ENCODE peak calls at places on chromosomes 1 and 21, in six cellular contexts. Y is stimulated activated CD4-positive, alpha-beta T cell treated with anti-CD3 and anti-CD28 coated beads, TNF-alpha, amount 100 ng/mL, for 48 hours; B is SJSA1; Z is tibial nerve; L is K562; V is psoas muscle. C is an unnamed sample.

GRCh38 chr1:61254629-61255323 is 172.4 kb downstream of the NFIA start:
- DNase-seq in Y (no peak), B (no peak), Z (peak), L (no peak), V (no peak), C (no peak)

GRCh38 chr1:210252621-210253041 is 20.0 kb downstream of the SERTAD4 start:
- DNase-seq in Y (no peak), B (no peak), Z (no peak), L (no peak), V (no peak), C (no peak)

GRCh38 chr1:68459796-68460195 is 10.0 kb upstream of the RPE65 start:
- DNase-seq in Y (no peak), B (no peak), Z (no peak), L (no peak), V (no peak), C (peak)

GRCh38 chr1:110328274-110328673 is 10.9 kb upstream of the RBM15 start:
- DNase-seq in Y (no peak), B (no peak), Z (no peak), L (no peak), V (no peak), C (peak)

GRCh38 chr1:111559736-111560279 is 56.4 kb upstream of the ADORA3 start:
- DNase-seq in Y (no peak), B (no peak), Z (no peak), L (no peak), V (no peak), C (peak)

GRCh38 chr21:44352253-44352860 is 1.1 kb upstream of the TRPM2 start:
- DNase-seq in Y (no peak), B (no peak), Z (no peak), L (no peak), V (no peak), C (no peak)

GRCh38 chr1:58785424-58786058 is 1.7 kb upstream of the JUN start:
- DNase-seq in Y (no peak), B (peak), Z (peak), L (no peak), V (peak), C (peak)

GRCh38 chr1:233268389-233269022 is 27.0 kb downstream of the PCNX2 start:
- DNase-seq in Y (no peak), B (no peak), Z (no peak), L (no peak), V (no peak), C (no peak)

GRCh38 chr1:7580923-7581753 is 190.0 kb upstream of the VAMP3 start:
- DNase-seq in Y (no peak), B (no peak), Z (no peak), L (no peak), V (no peak), C (no peak)

GRCh38 chr1:188269956-188270355 is 1441.2 kb downstream of the PLA2G4A start:
- DNase-seq in Y (no peak), B (no peak), Z (no peak), L (no peak), V (no peak), C (no peak)

GRCh38 chr1:67766117-67766978 is 66.9 kb downstream of the GNG12 start:
- DNase-seq in Y (no peak), B (peak), Z (peak), L (peak), V (peak), C (peak)

GRCh38 chr1:113536182-113536780 is 146.0 kb downstream of the MAGI3 start:
- DNase-seq in Y (no peak), B (no peak), Z (no peak), L (no peak), V (no peak), C (no peak)

GRCh38 chr1:91730781-91731732 is 154.9 kb downstream of the TGFBR3 start:
- DNase-seq in Y (peak), B (peak), Z (peak), L (peak), V (peak), C (peak)

GRCh38 chr1:164756741-164757140 is 197.8 kb downstream of the PBX1 start:
- DNase-seq in Y (no peak), B (no peak), Z (no peak), L (no peak), V (no peak), C (no peak)

GRCh38 chr21:45580576-45581321 is 38.5 kb upstream of the SLC19A1 start:
- DNase-seq in Y (no peak), B (peak), Z (no peak), L (no peak), V (no peak), C (no peak)

GRCh38 chr1:22048351-22049192 is 3.9 kb upstream of the CDC42 start:
- DNase-seq in Y (peak), B (no peak), Z (no peak), L (peak), V (no peak), C (no peak)

GRCh38 chr1:78333426-78334012 is 157.3 kb upstream of the PTGFR start:
- DNase-seq in Y (no peak), B (no peak), Z (no peak), L (no peak), V (no peak), C (no peak)

GRCh38 chr1:115184951-115185331 is 95.6 kb upstream of the TSPAN2 start:
- DNase-seq in Y (no peak), B (peak), Z (no peak), L (no peak), V (peak), C (peak)

GRCh38 chr1:246800800-246801199 is 76.6 kb downstream of the SCCPDH start:
- DNase-seq in Y (no peak), B (no peak), Z (no peak), L (no peak), V (no peak), C (no peak)

GRCh38 chr1:76390451-76390850 is 315.9 kb downstream of the ST6GALNAC3 start:
- DNase-seq in Y (no peak), B (no peak), Z (no peak), L (no peak), V (no peak), C (no peak)

GRCh38 chr1:162487241-162487640 is 10.4 kb upstream of the UHMK1 start:
- DNase-seq in Y (no peak), B (no peak), Z (no peak), L (no peak), V (no peak), C (peak)